ENCODE peak calls at places on chromosomes 2 and 18, in four cellular contexts. S is A549, I is SK-N-SH, D is GM12878. K is an unnamed sample.

GRCh38 chr2:218272531-218273212 is 2.4 kb downstream of the PNKD start:
- DNase-seq in S (peak), D (peak), I (peak), K (peak)

GRCh38 chr2:241575624-241576292 is 17.2 kb downstream of the BOK start:
- DNase-seq in S (no peak), I (no peak), D (no peak), K (no peak)

GRCh38 chr2:85887566-85888019 is 1.2 kb downstream of the ST3GAL5 start:
- DNase-seq in D (no peak), I (peak), S (peak), K (no peak)

GRCh38 chr2:74694281-74694680 is 40.2 kb downstream of the SEMA4F start:
- DNase-seq in S (no peak), I (no peak), D (no peak), K (no peak)

GRCh38 chr2:10141736-10142639 is 19.4 kb downstream of the RRM2 start:
- DNase-seq in D (no peak), S (no peak), I (peak), K (no peak)

GRCh38 chr18:53567935-53568574 is 656.4 kb downstream of the MBD2 start:
- DNase-seq in I (peak), D (no peak), S (peak), K (peak)

GRCh38 chr2:179268277-179268935 is 3.8 kb upstream of the SESTD1 start:
- DNase-seq in D (no peak), I (no peak), S (peak), K (peak)

GRCh38 chr2:33220533-33220932 is 255.9 kb upstream of the RASGRP3 start:
- DNase-seq in I (no peak), D (no peak), S (no peak), K (no peak)

GRCh38 chr2:75002007-75002406 is 43.6 kb downstream of the POLE4 start:
- DNase-seq in S (no peak), D (no peak), I (no peak), K (peak)

GRCh38 chr2:233854241-233854981 is at the start of gene HJURP:
- DNase-seq in D (peak), I (peak), S (peak), K (peak)
- TF ChIP-seq PBX3 in D (peak), I (no peak), S (no peak), K (no peak)

DNA sequence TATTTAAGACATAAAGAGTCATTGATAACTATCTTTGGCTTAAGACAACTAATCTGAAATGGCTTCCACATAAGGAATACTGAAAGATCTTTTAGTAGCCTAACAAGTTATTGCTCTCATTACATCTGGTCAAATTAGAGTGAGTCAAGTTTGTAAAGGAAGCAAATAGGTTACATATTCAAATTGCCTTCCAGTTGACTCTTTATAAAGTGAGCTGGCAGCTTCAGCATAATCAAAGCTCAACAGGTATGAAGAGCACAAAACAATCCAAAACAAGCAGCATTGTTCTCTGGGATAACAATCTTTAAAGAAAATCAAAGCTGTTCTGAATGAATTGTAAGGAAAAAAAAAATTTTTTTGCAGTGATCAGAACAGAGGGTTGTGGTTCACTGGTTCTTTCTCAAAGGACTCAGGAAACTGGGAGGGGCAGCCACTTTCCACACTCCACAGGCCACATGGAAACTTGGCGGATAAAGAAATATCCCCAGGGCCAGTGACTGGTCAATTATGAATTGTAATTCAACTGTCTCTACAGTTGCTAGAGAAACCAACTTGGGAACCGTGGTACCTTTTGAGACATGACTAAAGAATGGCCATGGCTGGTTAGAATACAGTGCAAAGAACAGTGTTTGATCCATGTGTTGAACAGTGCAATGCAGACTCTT is 369.3 kb upstream of the KCNH7 start:
- DNase-seq in I (no peak), D (no peak), S (no peak), K (no peak)
- TF ChIP-seq PBX3 in I (no peak), D (no peak), S (no peak), K (no peak)

GRCh38 chr2:54329482-54330225 is 73.6 kb upstream of the TSPYL6 start:
- DNase-seq in I (peak), D (no peak), S (peak), K (peak)
- TF ChIP-seq PBX3 in I (no peak), D (no peak), S (no peak), K (no peak)

GRCh38 chr18:59628995-59629394 is 68.2 kb downstream of the CCBE1 start:
- DNase-seq in S (no peak), I (no peak), D (no peak), K (no peak)

GRCh38 chr18:59631583-59632181 is 65.5 kb downstream of the CCBE1 start:
- DNase-seq in I (peak), S (peak), D (no peak), K (peak)

GRCh38 chr18:59627414-59627813 is 69.8 kb downstream of the CCBE1 start:
- DNase-seq in D (no peak), I (no peak), S (no peak), K (no peak)

GRCh38 chr18:59634096-59634495 is 63.1 kb downstream of the CCBE1 start:
- DNase-seq in S (no peak), D (no peak), I (no peak), K (no peak)

DNA sequence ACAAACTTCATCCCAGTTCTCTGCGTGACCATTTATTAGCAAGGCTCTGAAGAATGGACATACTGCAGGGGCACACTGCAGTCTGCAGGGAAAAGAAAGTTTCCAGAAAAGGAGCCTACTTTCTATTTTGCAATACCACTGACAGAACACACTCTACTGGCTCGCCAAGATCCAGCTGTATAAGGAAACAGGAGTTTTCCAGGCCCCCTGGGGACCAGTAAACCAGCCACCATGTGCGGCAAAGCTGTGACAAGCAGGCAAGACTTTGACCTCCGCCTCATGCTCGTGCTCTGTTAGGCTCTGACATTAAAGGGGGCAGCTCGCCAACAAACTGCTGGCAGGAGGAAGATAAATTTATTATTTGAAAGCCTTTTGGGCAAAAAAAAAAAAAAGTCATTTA is 67.3 kb downstream of the CCBE1 start:
- DNase-seq in D (no peak), S (no peak), I (no peak), K (no peak)
- TF ChIP-seq PBX3 in D (no peak), S (no peak), I (no peak), K (no peak)

GRCh38 chr2:140122001-140122400 is 1341.8 kb upstream of the NXPH2 start:
- DNase-seq in S (no peak), I (no peak), D (no peak), K (peak)
- TF ChIP-seq PBX3 in S (no peak), I (no peak), D (no peak), K (no peak)